ENCODE peak calls at places on chromosomes 1 and 21, in ten cellular contexts. T, S, X, N, H, D, M, Y, G and O are unnamed samples.
A peak's percentile ranks its signal among the peaks of the same experiment; 100 is the strongest.

GRCh38 chr1:82788038-82788437 is 987.3 kb downstream of the ADGRL2 start:
- DNase-seq in T (no peak), S (no peak), X (no peak), N (no peak), H (no peak), D (no peak), M (no peak), Y (no peak), G (no peak), O (no peak)

GRCh38 chr1:224733021-224733911 is 117.1 kb downstream of the CNIH3 start:
- DNase-seq in T (no peak), S (no peak), X (no peak), N (no peak), H (no peak), D (no peak), M (peak; percentile 87), Y (no peak), G (no peak), O (no peak)

GRCh38 chr1:20185834-20186782 is at the start of the genes PLA2G2C and UBXN10:
- DNase-seq in T (peak; percentile 77), S (peak; percentile 38), X (no peak), N (no peak), H (peak; percentile 68), D (no peak), M (peak; percentile 73), Y (no peak), G (peak; percentile 28), O (no peak)

GRCh38 chr1:175725684-175726083 is 17.7 kb downstream of the TNR start:
- DNase-seq in T (peak; percentile 1), S (no peak), X (peak; percentile 34), N (no peak), H (no peak), D (peak; percentile 25), M (peak; percentile 47), Y (peak; percentile 7), G (no peak), O (no peak)

GRCh38 chr21:29378814-29379213 is 80.1 kb downstream of the BACH1 start:
- DNase-seq in T (no peak), S (no peak), X (no peak), N (no peak), H (no peak), D (no peak), M (no peak), Y (no peak), G (no peak), O (no peak)

GRCh38 chr1:107664882-107665871 is 299.8 kb downstream of the VAV3 start:
- DNase-seq in T (no peak), S (no peak), X (no peak), N (no peak), H (no peak), D (no peak), M (no peak), Y (no peak), G (no peak), O (no peak)

GRCh38 chr1:58896211-58897183 is 112.7 kb upstream of the JUN start:
- DNase-seq in T (no peak), S (no peak), X (peak; percentile 58), N (peak; percentile 70), H (no peak), D (no peak), M (peak; percentile 88), Y (no peak), G (no peak), O (no peak)

GRCh38 chr1:15245593-15246325 is 1.3 kb upstream of the FHAD1 start:
- DNase-seq in T (no peak), S (no peak), X (no peak), N (no peak), H (no peak), D (no peak), M (no peak), Y (no peak), G (no peak), O (no peak)

GRCh38 chr1:12580054-12580887 is 37.7 kb downstream of the DHRS3 start:
- DNase-seq in T (no peak), S (no peak), X (no peak), N (peak; percentile 70), H (no peak), D (no peak), M (no peak), Y (no peak), G (no peak), O (no peak)

GRCh38 chr1:23799570-23800395 is 771 bp downstream of the GALE start:
- DNase-seq in T (peak; percentile 57), S (no peak), X (peak; percentile 89), N (peak; percentile 58), H (peak; percentile 20), D (peak; percentile 64), M (peak; percentile 97), Y (no peak), G (peak; percentile 24), O (peak; percentile 51)

GRCh38 chr1:89489037-89489729 is 35.4 kb upstream of the LRRC8B start:
- DNase-seq in T (no peak), S (no peak), X (no peak), N (no peak), H (no peak), D (peak; percentile 71), M (no peak), Y (no peak), G (no peak), O (no peak)

GRCh38 chr1:21261551-21262281 is 28.5 kb downstream of the ECE1 start:
- DNase-seq in T (peak; percentile 29), S (no peak), X (peak; percentile 31), N (peak; percentile 91), H (no peak), D (peak; percentile 96), M (peak; percentile 71), Y (peak; percentile 89), G (no peak), O (no peak)

GRCh38 chr1:241045659-241046058 is 311.3 kb downstream of the RGS7 start:
- DNase-seq in T (no peak), S (no peak), X (no peak), N (no peak), H (no peak), D (no peak), M (no peak), Y (no peak), G (no peak), O (no peak)

GRCh38 chr1:216422821-216423529 is at the start of gene USH2A:
- DNase-seq in T (no peak), S (no peak), X (no peak), N (no peak), H (no peak), D (no peak), M (peak; percentile 94), Y (no peak), G (no peak), O (no peak)

GRCh38 chr1:53332188-53332564 is 4.3 kb upstream of the LRP8 start:
- DNase-seq in T (no peak), S (no peak), X (no peak), N (no peak), H (no peak), D (no peak), M (no peak), Y (no peak), G (no peak), O (no peak)

GRCh38 chr1:21852282-21853129 is 40.4 kb downstream of the LDLRAD2 start:
- DNase-seq in T (no peak), S (no peak), X (no peak), N (no peak), H (no peak), D (no peak), M (no peak), Y (no peak), G (no peak), O (peak; percentile 69)

GRCh38 chr1:52045236-52045635 is 9.8 kb downstream of the TXNDC12 start:
- DNase-seq in T (no peak), S (no peak), X (no peak), N (no peak), H (no peak), D (no peak), M (no peak), Y (no peak), G (no peak), O (no peak)

GRCh38 chr1:236744533-236744932 is 50.6 kb upstream of the MTR start:
- DNase-seq in T (no peak), S (no peak), X (no peak), N (no peak), H (no peak), D (no peak), M (no peak), Y (no peak), G (no peak), O (no peak)

GRCh38 chr1:89953929-89954328 is 41.0 kb upstream of the ZNF326 start:
- DNase-seq in T (no peak), S (no peak), X (no peak), N (no peak), H (no peak), D (no peak), M (no peak), Y (no peak), G (no peak), O (no peak)

GRCh38 chr21:38958940-38959685 is 153.4 kb downstream of the ETS2 start:
- DNase-seq in T (no peak), S (no peak), X (no peak), N (peak; percentile 29), H (no peak), D (peak; percentile 56), M (peak; percentile 78), Y (no peak), G (no peak), O (no peak)

GRCh38 chr21:41483973-41484372 is 24.0 kb downstream of the TMPRSS2 start:
- DNase-seq in T (no peak), S (no peak), X (no peak), N (no peak), H (no peak), D (no peak), M (no peak), Y (no peak), G (no peak), O (no peak)

GRCh38 chr1:161061419-161061818 is 8.3 kb downstream of the ARHGAP30 start:
- DNase-seq in T (no peak), S (no peak), X (no peak), N (no peak), H (no peak), D (no peak), M (no peak), Y (no peak), G (no peak), O (no peak)

GRCh38 chr1:91427741-91428140 is 23.1 kb upstream of the HFM1 start:
- DNase-seq in T (no peak), S (no peak), X (no peak), N (no peak), H (no peak), D (no peak), M (peak; percentile 89), Y (no peak), G (no peak), O (no peak)

GRCh38 chr21:31198575-31198974 is 145.5 kb downstream of the TIAM1 start:
- DNase-seq in T (no peak), S (no peak), X (peak; percentile 57), N (no peak), H (no peak), D (peak; percentile 79), M (peak; percentile 69), Y (no peak), G (no peak), O (no peak)